ENCODE peak calls at places on chromosome 21, in six cellular contexts. D, I, W, J, T and M are unnamed samples.

GRCh38 chr21:21624674-21625073 is 626.5 kb downstream of the NCAM2 start:
- DNase-seq in D (no peak), I (peak; percentile 70), W (peak; percentile 0), J (no peak), T (no peak), M (no peak)

GRCh38 chr21:37072239-37072987 is 458 bp downstream of the PIGP start:
- DNase-seq in D (no peak), I (peak; percentile 89), W (peak; percentile 93), J (no peak), T (no peak), M (no peak)

GRCh38 chr21:46144464-46145070 is 10.8 kb downstream of the FTCD start:
- DNase-seq in D (no peak), I (no peak), W (no peak), J (no peak), T (peak; percentile 45), M (no peak)

GRCh38 chr21:8989261-8989882 is 1532.0 kb upstream of the TPTE start:
- DNase-seq in D (no peak), I (no peak), W (no peak), J (no peak), T (no peak), M (no peak)

GRCh38 chr21:40176732-40177131 is 309.5 kb downstream of the PCP4 start:
- DNase-seq in D (no peak), I (no peak), W (no peak), J (no peak), T (no peak), M (no peak)

GRCh38 chr21:15293251-15293650 is 228.5 kb upstream of the NRIP1 start:
- DNase-seq in D (no peak), I (peak; percentile 82), W (peak; percentile 86), J (peak; percentile 45), T (peak; percentile 98), M (no peak)

GRCh38 chr21:25334046-25334730 is 273.1 kb downstream of the MRPL39 start:
- DNase-seq in D (no peak), I (no peak), W (no peak), J (no peak), T (no peak), M (no peak)

GRCh38 chr21:35136586-35137254 is 87.6 kb upstream of the RUNX1 start:
- DNase-seq in D (no peak), I (peak; percentile 62), W (peak; percentile 40), J (no peak), T (peak; percentile 92), M (no peak)

GRCh38 chr21:36079010-36079649 is 9.3 kb downstream of the CBR1 start:
- DNase-seq in D (no peak), I (no peak), W (no peak), J (no peak), T (no peak), M (no peak)

GRCh38 chr21:14874379-14874778 is 190.4 kb downstream of the NRIP1 start:
- DNase-seq in D (no peak), I (no peak), W (no peak), J (no peak), T (no peak), M (no peak)

GRCh38 chr21:43923391-43923790 is 58.4 kb downstream of the AGPAT3 start:
- DNase-seq in D (no peak), I (peak; percentile 11), W (no peak), J (no peak), T (no peak), M (no peak)

GRCh38 chr21:20971296-20971921 is 26.8 kb upstream of the NCAM2 start:
- DNase-seq in D (peak; percentile 35), I (peak; percentile 60), W (peak; percentile 46), J (peak; percentile 23), T (peak; percentile 63), M (peak; percentile 15)

GRCh38 chr21:25296239-25296638 is 311.0 kb downstream of the MRPL39 start:
- DNase-seq in D (no peak), I (no peak), W (no peak), J (no peak), T (no peak), M (no peak)

GRCh38 chr21:28263974-28264373 is 728.7 kb downstream of the LTN1 start:
- DNase-seq in D (no peak), I (no peak), W (no peak), J (no peak), T (no peak), M (no peak)

GRCh38 chr21:35779690-35780570 is 280.4 kb downstream of the SETD4 start:
- DNase-seq in D (no peak), I (peak; percentile 91), W (peak; percentile 43), J (no peak), T (no peak), M (no peak)

GRCh38 chr21:34878501-34878900 is 170.6 kb downstream of the RUNX1 start:
- DNase-seq in D (no peak), I (no peak), W (no peak), J (no peak), T (no peak), M (no peak)

GRCh38 chr21:42652527-42653491 is 612 bp upstream of the PDE9A start:
- DNase-seq in D (peak; percentile 78), I (peak; percentile 31), W (peak; percentile 90), J (peak; percentile 69), T (peak; percentile 76), M (no peak)

GRCh38 chr21:36753556-36753955 is 54.6 kb downstream of the SIM2 start:
- DNase-seq in D (no peak), I (peak; percentile 87), W (peak; percentile 69), J (no peak), T (no peak), M (no peak)

GRCh38 chr21:46183910-46184624 is at the start of gene SPATC1L:
- DNase-seq in D (peak; percentile 63), I (peak; percentile 83), W (peak; percentile 86), J (peak; percentile 71), T (peak; percentile 92), M (peak; percentile 74)

GRCh38 chr21:36491191-36491916 is 11.4 kb upstream of the CLDN14 start:
- DNase-seq in D (no peak), I (no peak), W (no peak), J (peak; percentile 18), T (no peak), M (no peak)

GRCh38 chr21:40466893-40467483 is 380.0 kb downstream of the DSCAM start:
- DNase-seq in D (no peak), I (no peak), W (no peak), J (peak; percentile 2), T (peak; percentile 32), M (no peak)

GRCh38 chr21:14862794-14863720 is 201.7 kb downstream of the NRIP1 start:
- DNase-seq in D (no peak), I (peak; percentile 26), W (peak; percentile 38), J (no peak), T (peak; percentile 18), M (no peak)

GRCh38 chr21:15560383-15561056 is 169.3 kb upstream of the USP25 start:
- DNase-seq in D (no peak), I (no peak), W (no peak), J (no peak), T (no peak), M (no peak)

GRCh38 chr21:25638634-25639166 is 358 bp upstream of the JAM2 start:
- DNase-seq in D (no peak), I (peak; percentile 27), W (peak; percentile 10), J (peak; percentile 12), T (no peak), M (no peak)

GRCh38 chr21:25956993-25957714 is 213.4 kb downstream of the APP start:
- DNase-seq in D (no peak), I (peak; percentile 86), W (peak; percentile 52), J (no peak), T (no peak), M (no peak)

GRCh38 chr21:19228241-19228640 is 824.7 kb upstream of the TMPRSS15 start:
- DNase-seq in D (no peak), I (no peak), W (peak; percentile 0), J (no peak), T (no peak), M (no peak)

GRCh38 chr21:14716761-14717396 is 170.8 kb upstream of the SAMSN1 start:
- DNase-seq in D (no peak), I (no peak), W (no peak), J (no peak), T (no peak), M (no peak)

GRCh38 chr21:27104749-27105439 is 138.0 kb upstream of the ADAMTS5 start:
- DNase-seq in D (no peak), I (peak; percentile 51), W (peak; percentile 46), J (no peak), T (peak; percentile 18), M (no peak)
- H2BK15ac ChIP-seq in D (no peak overlapping the region), I (no peak overlapping the region), W (no peak overlapping the region), J (no peak overlapping the region), T (no peak overlapping the region), M (no peak overlapping the region)

GRCh38 chr21:31957631-31958030 is 84.8 kb downstream of the HUNK start:
- DNase-seq in D (no peak), I (no peak), W (no peak), J (no peak), T (no peak), M (no peak)

GRCh38 chr21:31948681-31949080 is 75.9 kb downstream of the HUNK start:
- DNase-seq in D (no peak), I (no peak), W (peak; percentile 15), J (no peak), T (no peak), M (no peak)

DNA sequence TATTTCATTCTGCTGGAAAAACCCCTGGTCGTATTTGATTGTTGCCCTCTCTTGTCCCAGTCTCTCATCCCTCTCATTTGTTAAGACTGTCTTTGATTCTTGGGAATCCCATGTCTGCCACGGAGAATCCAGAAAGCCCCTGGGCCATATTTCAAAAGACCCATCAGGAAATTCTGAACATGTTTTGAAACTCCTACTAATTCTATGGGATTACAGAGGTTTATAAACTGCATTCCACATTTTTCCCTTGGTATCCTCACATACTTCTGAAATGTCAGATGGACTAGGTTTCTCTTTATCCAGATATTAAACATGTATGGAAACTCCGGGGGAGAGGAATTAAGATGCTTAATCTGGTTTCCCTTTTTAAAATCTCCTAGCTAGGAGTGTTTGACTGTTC is 80.0 kb downstream of the HUNK start:
- DNase-seq in D (no peak), I (no peak), W (peak; percentile 40), J (no peak), T (no peak), M (no peak)
- H2BK15ac ChIP-seq in D (no peak overlapping the region), I (no peak overlapping the region), W (no peak overlapping the region), J (no peak overlapping the region), T (no peak overlapping the region), M (no peak overlapping the region)

DNA sequence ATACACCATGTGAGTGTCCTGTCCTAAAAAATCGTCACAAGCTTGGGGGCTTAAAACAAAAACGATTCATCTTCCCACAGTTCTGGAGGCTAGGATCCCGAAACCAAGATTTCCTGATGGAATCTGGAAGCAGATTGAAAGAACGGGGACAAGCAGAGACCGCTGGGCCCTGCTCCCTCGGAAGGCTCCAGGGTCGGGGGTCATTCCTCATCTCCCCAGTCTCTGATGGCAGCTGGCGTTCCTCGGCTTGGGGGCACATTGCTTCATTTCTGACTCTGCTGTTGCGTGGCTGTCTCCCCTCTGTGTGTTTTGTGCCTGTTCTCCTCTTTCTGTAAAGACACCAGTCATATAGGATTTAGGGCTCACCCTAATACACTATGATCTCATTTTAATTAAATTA is 114.2 kb upstream of the TMPRSS2 start:
- DNase-seq in D (no peak), I (no peak), W (no peak), J (no peak), T (no peak), M (no peak)
- H2BK15ac ChIP-seq in D (no peak overlapping the region), I (no peak overlapping the region), W (no peak overlapping the region), J (no peak overlapping the region), T (no peak overlapping the region), M (no peak overlapping the region)

DNA sequence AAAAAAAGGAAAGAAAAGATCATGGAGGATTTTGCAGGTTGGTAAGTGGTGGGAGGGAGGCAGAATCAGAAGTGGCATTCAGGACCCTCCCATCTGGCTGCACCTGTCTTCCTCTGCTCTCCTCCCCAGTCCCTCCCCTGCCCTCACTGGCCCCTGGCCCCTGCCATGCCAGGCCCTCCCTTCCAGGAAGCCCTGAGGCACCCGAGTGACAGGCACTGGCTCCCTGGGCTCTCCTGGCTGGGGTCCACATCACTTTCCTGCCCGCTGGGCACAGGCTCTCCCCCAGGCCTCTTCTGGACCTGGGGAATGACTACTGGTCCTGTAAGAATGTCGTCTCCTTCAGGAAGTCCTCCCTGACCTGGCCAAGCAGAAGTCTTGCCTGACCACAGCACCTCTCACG is 15.3 kb upstream of the ADARB1 start:
- DNase-seq in D (peak; percentile 17), I (no peak), W (no peak), J (no peak), T (no peak), M (no peak)
- H2BK15ac ChIP-seq in D (no peak overlapping the region), I (peak overlapping the region; percentile 85), W (no peak overlapping the region), J (no peak overlapping the region), T (no peak overlapping the region), M (no peak overlapping the region)